ENCODE peak calls at places on chromosome 21, in four cellular contexts. J is BJ, B is bronchial epithelial cell, U is AG04450. O is an unnamed sample.
A peak's percentile ranks its signal among the peaks of the same experiment; 100 is the strongest.

GRCh38 chr21:27534211-27534610 is 567.3 kb upstream of the ADAMTS5 start:
- DNase-seq in B (no peak), U (no peak), J (no peak), O (no peak)

GRCh38 chr21:26070822-26071425 is 99.6 kb downstream of the APP start:
- DNase-seq in B (peak; percentile 29), U (no peak), J (peak; percentile 6), O (peak; percentile 14)

GRCh38 chr21:17513214-17514123 is 626 bp downstream of the CXADR start:
- DNase-seq in B (peak; percentile 47), U (no peak), J (no peak), O (no peak)

GRCh38 chr21:20424943-20425342 is 573.3 kb upstream of the NCAM2 start:
- DNase-seq in J (no peak), U (no peak), B (no peak), O (no peak)

GRCh38 chr21:25578070-25578961 is 29.0 kb downstream of the MRPL39 start:
- DNase-seq in J (no peak), B (no peak), U (peak; percentile 30), O (peak; percentile 41)

GRCh38 chr21:38413958-38414506 is 84.2 kb downstream of the ERG start:
- DNase-seq in U (no peak), J (no peak), B (no peak), O (no peak)

GRCh38 chr21:36344931-36345330 is 24.9 kb downstream of the MORC3 start:
- DNase-seq in B (no peak), J (no peak), U (no peak), O (no peak)

GRCh38 chr21:18970416-18970815 is 566.8 kb upstream of the TMPRSS15 start:
- DNase-seq in B (no peak), U (no peak), J (no peak), O (no peak)

GRCh38 chr21:20220586-20220985 is 777.6 kb upstream of the NCAM2 start:
- DNase-seq in J (no peak), U (no peak), B (no peak), O (no peak)

GRCh38 chr21:14259669-14260458 is 43.9 kb downstream of the RBM11 start:
- DNase-seq in U (no peak), B (peak; percentile 68), J (no peak), O (peak; percentile 33)

GRCh38 chr21:36813071-36813470 is 114.2 kb downstream of the SIM2 start:
- DNase-seq in B (no peak), J (no peak), U (no peak), O (no peak)

GRCh38 chr21:15138475-15138874 is 73.7 kb upstream of the NRIP1 start:
- DNase-seq in B (no peak), U (no peak), J (no peak), O (no peak)

GRCh38 chr21:33865176-33865575 is 50.4 kb downstream of the ATP5PO start:
- DNase-seq in J (no peak), U (no peak), B (no peak), O (no peak)
- H3K4me3 ChIP-seq in J (no peak overlapping the region), U (no peak overlapping the region), B (no peak overlapping the region), O (no peak overlapping the region)

GRCh38 chr21:23858878-23859277 is 1748.4 kb downstream of the MRPL39 start:
- DNase-seq in B (no peak), U (no peak), J (no peak), O (no peak)

DNA sequence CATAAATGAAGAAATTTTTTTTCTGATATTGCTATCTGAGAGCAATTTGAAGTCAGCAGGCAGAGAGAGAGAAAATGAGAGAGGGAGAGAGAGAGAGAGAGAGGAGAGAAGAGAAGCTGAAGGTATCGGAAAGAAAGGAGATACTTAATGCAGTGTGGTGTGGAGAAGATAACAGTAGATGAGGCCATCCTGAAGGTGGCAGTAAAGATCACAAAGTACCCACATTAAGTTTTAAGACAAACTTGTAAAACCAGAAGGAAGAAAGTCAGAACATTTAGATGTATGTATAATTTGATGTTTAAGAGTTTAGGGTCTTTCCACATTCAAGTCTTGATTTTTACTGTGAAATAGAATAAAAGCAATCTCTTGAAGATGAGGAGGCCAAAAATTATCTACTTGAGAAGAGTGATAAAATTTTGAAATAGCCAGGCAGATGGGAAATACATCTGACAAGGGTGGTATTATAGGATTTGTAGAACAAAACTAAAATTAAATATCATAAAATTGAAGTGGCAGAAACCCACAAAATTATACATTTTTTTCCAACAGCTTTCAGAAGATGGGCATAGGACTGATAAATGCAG is 1753.4 kb downstream of the MRPL39 start:
- DNase-seq in J (no peak), U (peak; percentile 7), B (peak; percentile 15), O (no peak)
- TF ChIP-seq CTCF in J (no peak), U (peak; percentile 70), B (no peak), O (no peak)

DNA sequence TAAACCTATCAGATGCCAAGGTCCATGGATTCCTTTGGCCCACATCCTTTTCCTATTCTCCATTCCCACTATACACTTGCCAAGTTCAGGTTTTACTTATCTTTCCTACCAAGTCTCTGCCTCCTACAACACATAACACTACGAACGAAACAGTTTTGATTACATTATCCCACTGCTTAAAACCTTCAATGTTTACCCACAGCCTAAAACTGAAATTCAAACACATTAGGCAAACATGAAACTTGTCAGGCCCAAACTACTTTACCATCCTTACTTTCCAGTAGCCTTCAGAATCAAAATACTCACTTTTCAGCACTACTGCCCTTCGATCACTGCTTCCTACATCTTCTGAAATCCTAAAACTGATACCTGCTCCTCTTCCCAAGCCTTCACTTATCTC is 3.0 kb downstream of the SCAF4 start:
- DNase-seq in B (no peak), J (no peak), U (no peak), O (no peak)
- H3K4me3 ChIP-seq in B (no peak overlapping the region), J (no peak overlapping the region), U (no peak overlapping the region), O (no peak overlapping the region)

GRCh38 chr21:16419188-16419874 is 689.5 kb downstream of the USP25 start:
- DNase-seq in B (peak; percentile 62), U (peak; percentile 63), J (no peak), O (peak; percentile 79)

GRCh38 chr21:16422702-16423101 is 692.9 kb downstream of the USP25 start:
- DNase-seq in B (peak; percentile 21), J (no peak), U (no peak), O (no peak)

GRCh38 chr21:16418211-16418610 is 688.4 kb downstream of the USP25 start:
- DNase-seq in B (peak; percentile 7), J (no peak), U (no peak), O (no peak)

GRCh38 chr21:16420086-16420724 is 690.4 kb downstream of the USP25 start:
- DNase-seq in J (no peak), U (no peak), B (peak; percentile 67), O (no peak)

GRCh38 chr21:16418663-16419062 is 688.9 kb downstream of the USP25 start:
- DNase-seq in J (no peak), B (peak; percentile 7), U (no peak), O (no peak)
- TF ChIP-seq CTCF in J (no peak), B (no peak), U (no peak), O (no peak)

DNA sequence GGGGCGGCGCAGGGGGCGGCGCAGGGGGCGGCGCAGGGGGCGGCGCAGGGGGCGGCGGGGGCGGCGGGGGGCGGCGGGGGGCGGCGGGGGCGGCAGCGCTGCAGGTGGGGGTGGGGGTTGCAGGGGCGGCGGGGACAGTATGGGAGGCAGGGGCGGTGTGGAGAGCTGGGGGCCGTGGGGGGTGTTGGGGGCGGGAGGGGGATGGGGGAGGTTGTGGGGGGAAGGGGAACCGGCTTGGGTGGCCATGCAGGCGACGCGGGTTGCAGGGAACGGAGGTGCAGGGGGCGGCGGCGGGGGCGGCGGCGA is 13.0 kb upstream of the SLC19A1 start:
- DNase-seq in U (no peak), B (no peak), J (no peak), O (no peak)
- H3K4me3 ChIP-seq in U (peak overlapping the region; percentile 60), B (peak overlapping the region; percentile 44), J (peak overlapping the region; percentile 45), O (peak overlapping the region; percentile 47)

DNA sequence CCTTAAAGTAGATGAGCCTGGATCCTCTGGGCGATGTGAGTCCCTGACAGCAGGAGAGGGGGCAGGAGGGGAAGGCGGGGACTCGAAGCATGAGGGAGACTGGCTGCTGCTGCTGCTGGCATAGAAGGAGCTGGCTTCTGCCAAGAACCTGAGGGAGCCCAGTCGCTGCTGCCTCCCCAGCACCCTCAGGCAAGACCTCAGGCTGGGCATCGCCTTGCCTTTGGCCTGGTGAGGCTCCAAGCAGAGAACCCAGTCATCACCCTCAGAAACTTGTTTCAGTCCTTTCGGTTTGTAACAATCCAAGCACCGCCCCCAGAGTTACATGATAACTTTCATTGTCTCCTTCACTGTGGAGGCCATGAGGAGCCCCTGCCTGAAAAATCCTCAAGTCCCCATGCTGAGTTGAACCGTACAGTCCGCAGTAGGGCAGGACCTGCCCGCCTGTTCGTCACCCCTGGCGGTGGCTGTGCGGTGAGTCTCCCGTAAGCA is 38.8 kb downstream of the POFUT2 start:
- DNase-seq in B (no peak), J (no peak), U (no peak), O (no peak)
- TF ChIP-seq CTCF in B (no peak), J (no peak), U (no peak), O (no peak)

GRCh38 chr21:33975548-33976081 is 60.0 kb upstream of the ATP5PO start:
- DNase-seq in J (no peak), U (no peak), B (peak; percentile 92), O (no peak)
- H3K4me3 ChIP-seq in J (no peak overlapping the region), U (no peak overlapping the region), B (no peak overlapping the region), O (no peak overlapping the region)

GRCh38 chr21:40683349-40683748 is 163.6 kb downstream of the DSCAM start:
- DNase-seq in J (no peak), B (no peak), U (no peak), O (no peak)
- TF ChIP-seq CTCF in J (no peak), B (no peak), U (no peak), O (no peak)

DNA sequence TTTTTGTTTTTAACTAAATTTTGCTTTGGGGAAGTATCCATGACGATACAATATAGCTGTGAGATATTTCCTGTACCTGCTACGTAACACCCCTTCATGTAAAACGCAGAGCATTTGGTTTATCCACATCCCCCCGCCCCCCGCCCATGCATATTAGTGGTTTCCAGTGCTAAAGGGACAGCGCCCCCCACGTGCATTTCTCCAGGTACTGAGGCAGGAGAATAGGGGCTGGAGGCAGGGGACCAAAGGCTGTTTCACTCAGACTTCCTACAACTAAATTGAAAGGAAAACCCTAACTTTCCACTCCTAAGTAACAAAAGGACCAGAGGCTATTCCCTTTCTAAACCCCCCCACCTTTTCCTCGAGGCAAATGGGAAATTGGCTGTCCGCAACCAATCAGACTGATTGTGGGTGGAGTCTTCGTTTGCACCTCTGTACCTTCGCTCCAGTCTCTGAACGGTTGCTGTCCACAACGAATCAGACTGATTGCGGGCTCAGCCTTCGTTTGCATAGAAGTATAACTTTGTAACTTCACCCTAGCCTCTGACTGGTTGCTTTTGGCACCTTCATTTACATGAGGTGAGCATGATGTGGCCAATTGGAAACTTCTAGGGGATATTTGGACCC is 12.2 kb upstream of the RIPK4 start:
- DNase-seq in U (no peak), J (no peak), B (no peak), O (no peak)
- H3K4me3 ChIP-seq in U (no peak overlapping the region), J (no peak overlapping the region), B (no peak overlapping the region), O (no peak overlapping the region)

GRCh38 chr21:44076316-44076715 is 30.9 kb upstream of the PWP2 start:
- DNase-seq in B (no peak), J (no peak), U (no peak), O (no peak)

GRCh38 chr21:44072111-44072510 is 35.1 kb upstream of the PWP2 start:
- DNase-seq in U (no peak), B (no peak), J (no peak), O (no peak)

GRCh38 chr21:44070391-44070790 is 36.8 kb upstream of the PWP2 start:
- DNase-seq in B (no peak), U (no peak), J (no peak), O (no peak)

GRCh38 chr21:44071359-44072104 is 35.7 kb upstream of the PWP2 start:
- DNase-seq in B (no peak), J (no peak), U (no peak), O (no peak)

GRCh38 chr21:44074315-44074958 is 32.8 kb upstream of the PWP2 start:
- DNase-seq in B (no peak), U (no peak), J (no peak), O (no peak)
- TF ChIP-seq CTCF in B (no peak), U (no peak), J (no peak), O (no peak)

O was measured in HFF-Myc.